ENCODE peak calls at places on chromosomes 4 and X, in four cellular contexts. M, C, D and A are unnamed samples.

GRCh38 chrX:28802625-28803024 is 215.4 kb downstream of the IL1RAPL1 start:
- DNase-seq in M (no peak), C (no peak), D (no peak), A (no peak)

GRCh38 chrX:154135458-154136229 is 8.4 kb upstream of the OPN1LW start:
- DNase-seq in D (no peak), C (no peak), M (no peak), A (no peak)

GRCh38 chrX:9465380-9466114 is 689 bp downstream of the TBL1X start:
- DNase-seq in C (no peak), D (peak; percentile 32), M (no peak), A (peak; percentile 18)

GRCh38 chr4:140870427-140870826 is 114.2 kb upstream of the TBC1D9 start:
- DNase-seq in D (no peak), C (no peak), M (no peak), A (no peak)

GRCh38 chr4:169348541-169348940 is 77.8 kb upstream of the SH3RF1 start:
- DNase-seq in M (no peak), D (no peak), C (no peak), A (no peak)

GRCh38 chrX:43885617-43886016 is 3.4 kb upstream of the MAOB start:
- DNase-seq in M (no peak), C (no peak), D (no peak), A (no peak)

GRCh38 chr4:123110147-123110546 is 187.8 kb upstream of the NUDT6 start:
- DNase-seq in C (no peak), M (no peak), D (no peak), A (no peak)

GRCh38 chr4:108192056-108192455 is 23.3 kb upstream of the LEF1 start:
- DNase-seq in D (no peak), M (no peak), C (no peak), A (no peak)

GRCh38 chr4:188822698-188823097 is 683.5 kb downstream of the TRIML1 start:
- DNase-seq in D (no peak), C (no peak), M (no peak), A (no peak)

GRCh38 chr4:138650917-138651564 is 364.5 kb upstream of the NOCT start:
- DNase-seq in C (peak; percentile 79), D (peak; percentile 18), M (no peak), A (no peak)

GRCh38 chrX:131779313-131779712 is 235.4 kb downstream of the OR13H1 start:
- DNase-seq in D (no peak), M (no peak), C (no peak), A (no peak)

GRCh38 chr4:126603210-126603609 is 1029.5 kb upstream of the INTU start:
- DNase-seq in C (no peak), D (no peak), M (no peak), A (no peak)

GRCh38 chrX:13084611-13085010 is 40.2 kb upstream of the FAM9C start:
- DNase-seq in C (no peak), M (no peak), D (no peak), A (no peak)

GRCh38 chrX:121635141-121635540 is 587.7 kb downstream of the GLUD2 start:
- DNase-seq in D (no peak), C (no peak), M (no peak), A (no peak)

GRCh38 chr4:143195581-143195980 is 10.9 kb downstream of the USP38 start:
- DNase-seq in M (no peak), C (no peak), D (no peak), A (no peak)

GRCh38 chr4:58138786-58139185 is 1028.6 kb upstream of the IGFBP7 start:
- DNase-seq in M (no peak), C (no peak), D (no peak), A (no peak)

GRCh38 chr4:21507439-21507838 is 441.1 kb downstream of the KCNIP4 start:
- DNase-seq in D (no peak), C (no peak), M (no peak), A (no peak)

GRCh38 chrX:154123241-154124219 is 20.5 kb upstream of the OPN1LW start:
- DNase-seq in D (peak; percentile 87), C (peak; percentile 22), M (no peak), A (no peak)

GRCh38 chr4:98929341-98930267 is 671 bp upstream of the EIF4E start:
- DNase-seq in C (peak; percentile 75), D (peak; percentile 89), M (peak; percentile 78), A (peak; percentile 26)

GRCh38 chrX:17750436-17750835 is 13.1 kb downstream of the SCML1 start:
- DNase-seq in M (no peak), D (no peak), C (no peak), A (no peak)

GRCh38 chr4:91914176-91914804 is 389.5 kb upstream of the GRID2 start:
- DNase-seq in C (no peak), D (no peak), M (no peak), A (no peak)

GRCh38 chrX:40154853-40155616 is 57.3 kb upstream of the BCOR start:
- DNase-seq in D (peak; percentile 93), C (peak; percentile 87), M (no peak), A (no peak)

DNA sequence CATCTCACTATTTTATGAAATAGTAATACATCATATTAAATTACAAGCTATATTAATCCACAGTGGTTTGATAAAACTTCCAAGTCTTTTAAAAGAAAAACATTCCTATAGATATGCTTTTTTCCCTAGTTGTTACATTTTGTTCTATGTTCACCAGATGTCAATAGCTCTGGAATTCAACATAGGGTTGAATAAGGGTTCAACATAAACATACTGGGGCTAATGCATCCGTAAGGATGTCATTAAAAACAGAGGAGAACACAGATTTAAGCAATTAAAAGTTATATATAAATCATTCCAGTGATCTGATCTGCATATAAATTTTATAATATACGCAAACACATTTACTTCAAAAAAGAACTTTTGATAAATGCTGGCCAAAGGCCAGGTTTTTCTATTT is 32.5 kb downstream of the SULT1B1 start:
- DNase-seq in M (no peak), D (no peak), C (no peak), A (no peak)
- TF ChIP-seq SPI1 in M (no peak), D (no peak), C (no peak), A (no peak)

DNA sequence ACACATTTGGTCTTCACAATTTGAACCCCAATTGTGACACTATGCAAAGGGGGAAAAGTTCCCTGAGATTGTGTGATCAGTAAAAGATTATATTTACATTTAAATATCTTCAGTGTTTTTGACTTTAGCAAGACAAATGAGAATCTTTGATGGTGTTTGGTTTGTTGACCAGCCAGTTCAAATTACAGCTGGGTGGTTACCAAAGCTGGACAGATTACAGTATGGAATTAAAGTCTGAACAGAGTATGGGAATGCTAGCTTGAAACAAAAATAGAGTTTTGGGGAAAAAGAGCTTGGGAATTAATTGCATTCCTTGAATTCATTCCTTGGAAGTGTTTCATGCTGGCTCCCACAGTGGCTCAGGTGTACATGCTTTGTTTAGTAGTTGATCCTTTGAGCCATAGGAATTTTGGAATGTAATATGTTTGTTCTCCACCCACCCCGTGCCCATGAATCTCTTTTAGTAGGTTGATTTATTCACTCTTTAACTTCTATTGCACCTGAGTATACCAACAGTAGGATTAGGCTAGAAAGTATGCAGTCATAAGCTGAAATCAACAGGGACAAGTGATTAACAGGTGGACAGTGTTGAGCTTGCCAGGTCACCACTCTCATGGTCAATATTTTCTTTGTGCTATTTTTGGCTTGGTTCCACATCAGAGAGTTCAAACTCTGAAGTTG is 81.1 kb upstream of the HELT start:
- DNase-seq in M (no peak), D (no peak), C (no peak), A (no peak)
- TF ChIP-seq POLR2AphosphoS5 in M (no peak), D (no peak), C (no peak), A (no peak)

GRCh38 chr4:48491514-48492176 is 1.6 kb downstream of the ZAR1 start:
- DNase-seq in M (no peak), D (no peak), C (no peak), A (no peak)
- TF ChIP-seq SPI1 in M (no peak), D (no peak), C (no peak), A (no peak)

GRCh38 chrX:20143111-20143510 is 1.5 kb upstream of the EIF1AX start:
- DNase-seq in C (no peak), M (no peak), D (peak; percentile 17), A (no peak)

GRCh38 chrX:20144491-20144890 is 2.9 kb upstream of the EIF1AX start:
- DNase-seq in D (no peak), M (no peak), C (no peak), A (no peak)

GRCh38 chrX:20140410-20140809 is 1.2 kb downstream of the EIF1AX start:
- DNase-seq in C (no peak), M (no peak), D (no peak), A (no peak)

GRCh38 chrX:20141281-20142220 is at the start of gene EIF1AX:
- DNase-seq in C (peak; percentile 91), M (peak; percentile 97), D (peak; percentile 97), A (peak; percentile 54)

GRCh38 chrX:20143539-20143938 is 1.9 kb upstream of the EIF1AX start:
- DNase-seq in D (no peak), C (no peak), M (no peak), A (no peak)
- TF ChIP-seq POLR2AphosphoS5 in D (no peak), C (no peak), M (no peak), A (no peak)

GRCh38 chr4:150970685-150971151 is 44.4 kb downstream of the LRBA start:
- DNase-seq in C (no peak), M (no peak), D (no peak), A (no peak)

GRCh38 chr4:150972592-150972991 is 42.5 kb downstream of the LRBA start:
- DNase-seq in M (no peak), C (no peak), D (no peak), A (no peak)

GRCh38 chr4:150973626-150974250 is 41.3 kb downstream of the LRBA start:
- DNase-seq in D (no peak), M (no peak), C (no peak), A (no peak)

GRCh38 chr4:150974251-150974640 is 40.8 kb downstream of the LRBA start:
- DNase-seq in D (no peak), M (no peak), C (no peak), A (no peak)

GRCh38 chr4:150971901-150972300 is 43.2 kb downstream of the LRBA start:
- DNase-seq in D (no peak), C (no peak), M (no peak), A (no peak)
- TF ChIP-seq SPI1 in D (no peak), C (no peak), M (no peak), A (no peak)